ENCODE peak calls at places on chromosomes 16 and 17, in five cellular contexts. W is MM.1S, U is hepatocyte, L is brain microvascular endothelial cell, I is mesendoderm. Q is an unnamed sample.

GRCh38 chr17:17285951-17286350 is 4.9 kb upstream of the COPS3 start:
- DNase-seq in L (no peak), U (no peak), W (no peak), I (no peak), Q (no peak)

GRCh38 chr17:14373587-14374259 is 72.8 kb downstream of the HS3ST3B1 start:
- DNase-seq in U (peak; percentile 44), I (peak; percentile 35), L (peak; percentile 25), W (no peak), Q (no peak)

GRCh38 chr16:85774136-85774535 is 23.2 kb upstream of the C16orf74 start:
- DNase-seq in L (no peak), I (no peak), U (no peak), W (no peak), Q (no peak)

GRCh38 chr17:59330314-59330942 is 1.0 kb upstream of the YPEL2 start:
- DNase-seq in U (peak; percentile 80), L (no peak), I (peak; percentile 72), W (peak; percentile 73), Q (no peak)

GRCh38 chr17:44677136-44677535 is 12.4 kb downstream of the CCDC43 start:
- DNase-seq in U (no peak), L (no peak), W (no peak), I (no peak), Q (no peak)

GRCh38 chr17:58528443-58528842 is 14.0 kb upstream of the MTMR4 start:
- DNase-seq in L (no peak), U (no peak), I (no peak), W (no peak), Q (no peak)

GRCh38 chr16:68300736-68301459 is 9.8 kb downstream of the SLC7A6OS start:
- DNase-seq in I (no peak), U (no peak), L (no peak), W (no peak), Q (no peak)

GRCh38 chr17:11298401-11298800 is 57.4 kb downstream of the SHISA6 start:
- DNase-seq in L (no peak), I (no peak), W (no peak), U (no peak), Q (no peak)

GRCh38 chr17:83185023-83186002 is 105.9 kb downstream of the METRNL start:
- DNase-seq in L (no peak), W (no peak), U (no peak), I (no peak), Q (no peak)

GRCh38 chr16:23359092-23359760 is 57.1 kb downstream of the SCNN1B start:
- DNase-seq in L (no peak), U (no peak), I (no peak), W (no peak), Q (no peak)

GRCh38 chr16:71723537-71724319 is 773 bp downstream of the PHLPP2 start:
- DNase-seq in I (peak; percentile 82), L (peak; percentile 31), W (peak; percentile 93), U (peak; percentile 93), Q (peak; percentile 55)

GRCh38 chr17:30074254-30074653 is 42.4 kb upstream of the NSRP1 start:
- DNase-seq in L (no peak), W (no peak), U (no peak), I (no peak), Q (no peak)

GRCh38 chr17:74631468-74632195 is 8.1 kb upstream of the CD300E start:
- DNase-seq in W (no peak), L (no peak), I (peak; percentile 68), U (peak; percentile 71), Q (peak; percentile 28)

GRCh38 chr17:11538366-11538765 is 59.9 kb upstream of the DNAH9 start:
- DNase-seq in W (no peak), U (no peak), I (no peak), L (no peak), Q (no peak)

GRCh38 chr17:74454197-74455024 is 12.0 kb upstream of the CD300A start:
- DNase-seq in W (no peak), L (peak; percentile 55), U (peak; percentile 97), I (peak; percentile 91), Q (peak; percentile 94)

GRCh38 chr17:21524211-21524591 is 148.0 kb downstream of the KCNJ12 start:
- DNase-seq in I (no peak), U (no peak), L (peak; percentile 56), W (no peak), Q (no peak)

GRCh38 chr17:67125417-67125816 is 81.1 kb downstream of the CACNG1 start:
- DNase-seq in I (peak; percentile 82), W (no peak), U (no peak), L (no peak), Q (no peak)

GRCh38 chr16:25031132-25031440 is 15.9 kb upstream of the ARHGAP17 start:
- DNase-seq in L (no peak), I (no peak), W (no peak), U (no peak), Q (no peak)

GRCh38 chr17:76953926-76954325 is 85.7 kb downstream of the MGAT5B start:
- DNase-seq in W (no peak), U (no peak), I (no peak), L (no peak), Q (peak; percentile 95)

GRCh38 chr16:1290032-1290431 is 19.4 kb upstream of the UBE2I start:
- DNase-seq in I (no peak), L (no peak), U (no peak), W (no peak), Q (no peak)

GRCh38 chr16:17474037-17474436 is 3.3 kb upstream of the XYLT1 start:
- DNase-seq in U (peak; percentile 43), I (peak; percentile 74), L (no peak), W (no peak), Q (peak; percentile 54)

GRCh38 chr16:85382717-85383118 is 230.4 kb upstream of the GSE1 start:
- DNase-seq in U (no peak), W (no peak), L (no peak), I (no peak), Q (no peak)

GRCh38 chr16:2969545-2970521 is 685 bp downstream of the PAQR4 start:
- DNase-seq in U (peak; percentile 84), L (peak; percentile 7), I (peak; percentile 90), W (peak; percentile 89), Q (peak; percentile 91)

GRCh38 chr17:17708301-17708700 is 27.0 kb downstream of the RAI1 start:
- DNase-seq in U (no peak), I (no peak), L (no peak), W (no peak), Q (no peak)

GRCh38 chr17:55527520-55528118 is 16.4 kb upstream of the SMIM36 start:
- DNase-seq in L (peak; percentile 47), U (peak; percentile 72), I (peak; percentile 62), W (peak; percentile 13), Q (peak; percentile 7)

GRCh38 chr17:64779344-64780095 is 117.4 kb upstream of the SMURF2 start:
- DNase-seq in I (peak; percentile 41), L (no peak), W (no peak), U (peak; percentile 35), Q (no peak)

GRCh38 chr16:21645261-21645721 is 7.1 kb downstream of the IGSF6 start:
- DNase-seq in U (no peak), I (no peak), W (peak; percentile 79), L (no peak), Q (no peak)

GRCh38 chr16:67537270-67537635 is 8.6 kb downstream of the RIPOR1 start:
- DNase-seq in W (no peak), I (peak; percentile 62), L (no peak), U (peak; percentile 81), Q (no peak)

GRCh38 chr17:38453951-38454421 is 25.7 kb downstream of the ARHGAP23 start:
- DNase-seq in U (peak; percentile 63), I (no peak), W (no peak), L (no peak), Q (peak; percentile 83)

GRCh38 chr16:81804134-81804610 is 25.1 kb downstream of the PLCG2 start:
- DNase-seq in U (no peak), L (no peak), W (no peak), I (no peak), Q (no peak)
- H3K4me3 ChIP-seq in U (no peak overlapping the region), L (no peak overlapping the region), W (no peak overlapping the region), I (no peak overlapping the region), Q (no peak overlapping the region)

GRCh38 chr16:80433617-80434016 is 107.2 kb upstream of the DYNLRB2 start:
- DNase-seq in U (no peak), W (no peak), I (no peak), L (no peak), Q (no peak)
- H3K27me3 ChIP-seq in U (no peaks in the 10 kb centered on the region), W (no peaks in the 10 kb centered on the region), I (no peaks in the 10 kb centered on the region), L (no peaks in the 10 kb centered on the region), Q (no peaks in the 10 kb centered on the region)

GRCh38 chr16:88453621-88454314 is 688 bp downstream of the ZFPM1 start:
- DNase-seq in L (no peak), I (peak; percentile 81), U (peak; percentile 58), W (no peak), Q (peak; percentile 30)

GRCh38 chr16:88451586-88452484 is 1.2 kb upstream of the ZFPM1 start:
- DNase-seq in I (no peak), W (no peak), U (no peak), L (no peak), Q (peak; percentile 39)

GRCh38 chr16:88453217-88453531 is at the start of gene ZFPM1:
- DNase-seq in I (no peak), L (no peak), W (no peak), U (no peak), Q (no peak)

GRCh38 chr16:88454315-88455057 is 1.4 kb downstream of the ZFPM1 start:
- DNase-seq in W (peak; percentile 70), I (no peak), U (no peak), L (no peak), Q (no peak)

DNA sequence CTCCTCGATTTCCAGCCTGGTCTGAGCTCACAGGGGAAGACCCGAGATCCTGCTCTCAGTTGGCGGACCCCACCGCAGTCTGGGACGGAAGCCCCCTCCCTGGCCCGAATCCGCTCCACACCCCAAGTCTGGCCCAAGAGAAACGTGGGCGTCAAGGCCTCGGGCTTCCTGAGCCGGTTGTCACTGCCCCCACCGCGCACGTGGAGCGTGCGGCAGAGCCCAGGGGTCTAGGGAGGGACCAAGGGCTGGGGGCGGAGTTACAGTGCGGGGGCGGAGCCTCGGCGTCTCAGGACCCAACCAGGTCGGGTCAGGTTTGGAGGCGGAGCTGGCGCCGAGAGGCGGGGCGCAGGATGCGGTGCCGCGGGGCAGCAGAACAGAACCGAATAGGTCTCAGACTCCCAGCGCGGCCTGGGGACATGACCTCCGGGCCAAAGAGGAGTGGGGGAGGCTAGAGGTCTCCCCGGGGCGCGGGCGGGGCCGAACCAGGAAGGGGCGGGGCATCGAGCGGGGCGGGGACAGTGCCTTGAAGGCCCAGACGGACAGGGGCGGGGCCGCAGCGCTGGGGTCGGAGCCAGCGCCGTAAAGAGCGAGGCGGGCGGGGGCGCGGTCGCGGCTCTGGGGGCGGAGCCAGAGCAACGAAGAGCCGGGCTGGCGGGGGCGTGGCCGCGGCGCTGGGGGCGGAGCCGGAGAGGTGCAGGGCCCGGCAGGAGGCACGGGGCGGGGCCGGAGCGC is 429 bp upstream of the ZFPM1 start:
- DNase-seq in W (peak; percentile 88), U (peak; percentile 99), I (peak; percentile 96), L (peak; percentile 92), Q (peak; percentile 87)
- H3K4me3 ChIP-seq in W (peak overlapping the region; percentile 61), U (peak overlapping the region; percentile 77), I (peak overlapping the region; percentile 28), L (peak overlapping the region; percentile 64), Q (peak overlapping the region; percentile 54)

DNA sequence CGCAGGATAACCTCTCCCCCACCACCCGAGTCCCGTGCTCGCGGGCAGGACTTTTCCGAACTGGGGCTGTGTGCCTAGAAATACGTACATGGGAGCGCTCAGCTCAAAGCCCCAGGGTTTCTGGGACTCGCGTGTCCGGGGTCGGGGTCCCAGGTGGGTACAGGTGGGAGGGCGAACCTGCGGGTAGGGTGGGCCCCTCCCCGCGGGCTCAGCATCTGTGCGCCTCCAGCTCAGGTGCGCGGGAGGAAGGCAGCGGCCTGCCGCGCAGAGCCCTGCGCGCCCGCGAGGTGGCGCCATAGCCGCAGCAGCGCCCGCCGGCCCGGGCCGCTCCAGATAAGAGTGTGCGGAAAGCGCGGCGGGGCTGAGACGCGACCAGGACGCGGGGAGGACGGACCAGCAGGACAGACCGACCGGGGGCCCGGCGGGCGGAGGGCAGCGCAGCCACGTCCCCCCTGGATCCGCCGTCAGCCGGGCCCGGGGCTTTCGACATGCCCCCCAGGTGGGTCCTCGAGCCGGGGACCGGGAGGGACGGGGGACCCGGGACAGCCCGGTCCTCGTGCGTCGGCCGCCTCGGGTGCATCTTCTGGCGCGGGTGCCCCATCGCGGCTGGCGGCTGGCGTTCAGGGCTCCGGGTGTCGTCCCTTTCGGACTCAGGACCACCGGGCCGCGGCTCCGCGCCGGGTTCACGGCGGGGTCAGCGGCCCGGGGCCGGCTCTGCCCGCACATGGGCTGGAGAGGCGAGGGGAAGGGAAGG is at the start of gene HIC1:
- DNase-seq in I (peak; percentile 68), W (peak; percentile 75), U (peak; percentile 90), L (no peak), Q (peak; percentile 69)
- H3K27me3 ChIP-seq in I (peaks cover 53% of the 10 kb centered on the region), W (peaks cover 35% of the 10 kb centered on the region), U (peaks cover 59% of the 10 kb centered on the region), L (no peaks in the 10 kb centered on the region), Q (no peaks in the 10 kb centered on the region)